ENCODE peak calls at places on chromosome 11, in nine cellular contexts. J is HepG2, Z is esophagus muscularis mucosa, E is H1, Y is sigmoid colon, Q is SK-N-MC, D is breast epithelium, M is GM23338, X is HCT116. U is an unnamed sample.

GRCh38 chr11:60897496-60897895 is 8.9 kb downstream of the PRPF19 start:
- DNase-seq in D (no peak), Q (no peak), Z (no peak), J (no peak), M (no peak), X (no peak), Y (no peak), E (no peak), U (no peak)

GRCh38 chr11:70420008-70420464 is 21.7 kb downstream of the CTTN start:
- DNase-seq in Y (no peak), M (no peak), Z (no peak), D (no peak), Q (no peak), J (no peak), X (no peak), E (no peak), U (no peak)

GRCh38 chr11:132064987-132065620 is 694.7 kb downstream of the NTM start:
- DNase-seq in M (no peak), E (no peak), J (no peak), Q (no peak), Z (no peak), X (no peak), D (no peak), Y (no peak), U (no peak)

GRCh38 chr11:7851391-7851790 is 54.6 kb upstream of the OR5P2 start:
- DNase-seq in Z (no peak), J (peak; percentile 2), Y (no peak), M (peak; percentile 57), X (peak; percentile 8), Q (no peak), E (no peak), D (no peak), U (no peak)

GRCh38 chr11:1727861-1728260 is 22.5 kb downstream of the IFITM10 start:
- DNase-seq in E (no peak), X (no peak), D (no peak), M (no peak), Q (no peak), J (no peak), Z (no peak), Y (no peak), U (peak; percentile 55)

GRCh38 chr11:29333993-29334780 is 682.6 kb downstream of the KCNA4 start:
- DNase-seq in M (peak; percentile 64), Q (no peak), E (no peak), J (peak; percentile 32), X (peak; percentile 29), D (no peak), Z (no peak), Y (no peak), U (no peak)

GRCh38 chr11:78532991-78533861 is 41.4 kb downstream of the NARS2 start:
- DNase-seq in X (no peak), E (no peak), Q (no peak), D (no peak), Z (no peak), M (no peak), Y (no peak), J (no peak), U (no peak)

GRCh38 chr11:86696451-86696850 is 24.0 kb upstream of the ME3 start:
- DNase-seq in Z (no peak), M (no peak), J (no peak), D (no peak), Y (no peak), X (no peak), Q (no peak), E (no peak), U (no peak)

GRCh38 chr11:1340111-1340510 is 30.7 kb upstream of the TOLLIP start:
- DNase-seq in X (no peak), Z (peak; percentile 86), Q (no peak), D (no peak), E (no peak), Y (peak; percentile 55), M (no peak), J (no peak), U (peak; percentile 59)

GRCh38 chr11:134637091-134638015 is 225.3 kb upstream of the B3GAT1 start:
- DNase-seq in J (no peak), Z (no peak), X (no peak), M (no peak), Y (no peak), E (no peak), D (no peak), Q (no peak), U (no peak)

GRCh38 chr11:109971184-109971523 is 122.0 kb upstream of the ZC3H12C start:
- DNase-seq in Q (peak; percentile 98), D (no peak), J (no peak), Y (no peak), M (peak; percentile 20), E (no peak), Z (no peak), X (no peak), U (no peak)
- TF ChIP-seq POLR2AphosphoS5 in Q (peak; percentile 67), D (no peak), J (no peak), Y (no peak), M (no peak), E (no peak), Z (no peak), X (no peak), U (no peak)

DNA sequence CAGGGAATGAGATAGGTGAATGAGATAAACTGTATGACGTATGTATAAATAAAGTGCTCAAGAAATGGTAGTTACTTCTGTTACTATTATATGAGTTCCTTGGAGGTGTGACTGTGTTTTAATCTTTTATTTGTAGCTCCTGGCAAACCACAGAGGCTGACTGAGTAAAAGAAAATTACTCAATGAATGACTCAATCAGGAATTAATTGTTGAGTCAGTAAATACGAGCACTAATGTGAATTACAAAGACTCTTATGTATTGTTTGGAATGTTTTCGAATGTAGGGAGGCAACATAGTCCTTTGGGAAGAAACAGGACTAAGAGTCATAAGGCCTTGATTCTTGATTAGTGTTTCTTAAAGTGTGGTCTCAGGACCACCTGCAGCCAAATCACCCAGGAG is 51.1 kb upstream of the BLID start:
- DNase-seq in Y (no peak), J (no peak), X (peak; percentile 87), Z (no peak), M (peak; percentile 12), E (no peak), Q (no peak), D (no peak), U (no peak)
- TF ChIP-seq POLR2AphosphoS5 in Y (no peak), J (no peak), X (peak; percentile 55), Z (peak; percentile 8), M (no peak), E (no peak), Q (no peak), D (no peak), U (no peak)

DNA sequence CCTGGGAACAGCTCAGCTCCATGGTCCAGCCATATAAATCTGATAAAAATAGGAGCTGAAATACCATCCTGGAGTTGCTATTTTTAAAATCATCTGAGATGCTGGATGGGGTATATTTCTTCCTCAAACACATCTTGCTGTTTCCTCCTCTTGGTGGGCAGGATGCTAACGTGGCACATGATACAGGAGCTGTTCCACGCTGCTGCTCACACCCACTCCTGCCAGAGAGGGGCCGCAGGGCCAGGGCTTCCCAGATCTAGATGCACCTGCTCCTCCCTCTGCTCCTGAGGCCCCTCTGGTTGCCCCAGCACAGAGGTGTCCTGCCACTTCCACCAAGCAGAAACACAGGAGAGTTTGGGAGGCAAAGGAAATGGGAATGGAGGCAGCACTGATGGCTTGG is 3.3 kb upstream of the ST3GAL4 start:
- DNase-seq in E (no peak), Q (no peak), Z (no peak), J (no peak), D (no peak), M (no peak), Y (no peak), X (no peak), U (no peak)
- TF ChIP-seq POLR2AphosphoS5 in E (no peak), Q (no peak), Z (no peak), J (no peak), D (no peak), M (no peak), Y (no peak), X (no peak), U (no peak)

DNA sequence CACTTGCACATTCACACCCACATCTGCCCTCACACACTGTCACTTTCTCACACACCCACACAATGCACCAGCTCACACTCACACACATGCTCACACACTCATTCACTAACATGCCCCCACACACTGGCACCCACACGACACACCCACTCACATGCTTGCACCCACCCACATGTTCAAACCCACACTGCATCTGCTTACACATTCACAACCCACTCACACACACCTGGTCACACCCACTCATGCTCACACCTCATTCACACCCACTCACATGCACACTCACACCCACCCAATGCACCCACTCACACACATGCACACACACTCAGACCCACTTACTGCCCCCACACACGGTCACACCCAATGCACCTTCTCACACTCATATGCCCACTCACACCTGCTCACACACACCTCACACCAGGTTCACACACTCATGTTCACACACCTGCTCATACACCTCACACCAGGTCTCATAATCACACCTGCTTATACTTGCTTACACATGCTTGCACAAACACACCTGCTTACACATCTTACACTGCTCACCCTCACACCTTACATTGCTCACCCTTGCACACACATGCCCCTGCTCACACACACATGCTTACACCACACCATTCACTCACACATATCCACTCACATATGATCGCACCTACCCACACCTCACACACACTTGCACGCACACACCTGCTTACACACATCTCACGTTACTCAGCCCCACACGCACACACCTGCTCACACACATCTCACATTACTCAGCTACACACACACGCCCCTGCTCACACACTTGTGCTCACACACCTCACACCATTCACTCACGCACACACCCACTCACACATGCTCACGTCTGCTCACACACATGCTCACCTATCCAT is 3.9 kb upstream of the MYBPC3 start:
- DNase-seq in M (no peak), Y (no peak), J (no peak), D (no peak), X (no peak), Z (no peak), Q (no peak), E (no peak), U (no peak)
- TF ChIP-seq POLR2AphosphoS5 in M (no peak), Y (no peak), J (no peak), D (no peak), X (no peak), Z (no peak), Q (no peak), E (no peak), U (no peak)

GRCh38 chr11:12163181-12163841 is 52.9 kb downstream of the MICAL2 start:
- DNase-seq in X (no peak), J (peak; percentile 40), M (no peak), Y (peak; percentile 88), E (no peak), Z (no peak), Q (no peak), D (no peak), U (no peak)
- TF ChIP-seq POLR2AphosphoS5 in X (no peak), J (no peak), M (no peak), Y (peak; percentile 85), E (no peak), Z (peak; percentile 83), Q (no peak), D (no peak), U (no peak)

U was measured in suprapubic skin.